ENCODE peak calls at places on chromosomes 16 and 17, in ten cellular contexts. One of them, this sample, is unnamed.

GRCh38 chr16:78829280-78829679 is 729.8 kb downstream of the WWOX start:
- DNase-seq in activated naive CD8-positive, alpha-beta T cell treated with anti-CD3 and anti-CD28 coated beads for 36 hours: no peak
- DNase-seq in NCI-H510A: no peak
- DNase-seq in NCI-H524: no peak
- DNase-seq in Peyer's patch: no peak
- DNase-seq in ELR: no peak
- DNase-seq in activated naive CD4-positive, alpha-beta T cell treated with anti-CD3 and anti-CD28 coated beads for 36 hours: no peak
- DNase-seq in osteocyte: no peak
- DNase-seq in stimulated activated CD4-positive, alpha-beta T cell treated with anti-CD3 and anti-CD28 coated beads, Interleukin-15, amount 100 ng/mL, for 1 hour: no peak
- DNase-seq in globus pallidus: no peak
- DNase-seq in this sample: no peak

GRCh38 chr16:85522842-85523601 is 90.1 kb upstream of the GSE1 start:
- DNase-seq in activated naive CD8-positive, alpha-beta T cell treated with anti-CD3 and anti-CD28 coated beads for 36 hours: no peak
- DNase-seq in NCI-H524: peak; percentile 92
- DNase-seq in Peyer's patch: no peak
- DNase-seq in osteocyte: no peak
- DNase-seq in stimulated activated CD4-positive, alpha-beta T cell treated with anti-CD3 and anti-CD28 coated beads, Interleukin-15, amount 100 ng/mL, for 1 hour: no peak
- DNase-seq in ELR: peak; percentile 26
- DNase-seq in globus pallidus: no peak
- DNase-seq in activated naive CD4-positive, alpha-beta T cell treated with anti-CD3 and anti-CD28 coated beads for 36 hours: no peak
- DNase-seq in NCI-H510A: no peak
- DNase-seq in this sample: peak; percentile 14

GRCh38 chr16:1906052-1906845 is 12.0 kb downstream of the HS3ST6 start:
- DNase-seq in NCI-H510A: no peak
- DNase-seq in activated naive CD4-positive, alpha-beta T cell treated with anti-CD3 and anti-CD28 coated beads for 36 hours: no peak
- DNase-seq in globus pallidus: no peak
- DNase-seq in stimulated activated CD4-positive, alpha-beta T cell treated with anti-CD3 and anti-CD28 coated beads, Interleukin-15, amount 100 ng/mL, for 1 hour: no peak
- DNase-seq in activated naive CD8-positive, alpha-beta T cell treated with anti-CD3 and anti-CD28 coated beads for 36 hours: no peak
- DNase-seq in Peyer's patch: no peak
- DNase-seq in ELR: no peak
- DNase-seq in NCI-H524: no peak
- DNase-seq in osteocyte: no peak
- DNase-seq in this sample: no peak

GRCh38 chr16:66503030-66503429 is 46.9 kb downstream of the TK2 start:
- DNase-seq in ELR: no peak
- DNase-seq in NCI-H524: no peak
- DNase-seq in activated naive CD8-positive, alpha-beta T cell treated with anti-CD3 and anti-CD28 coated beads for 36 hours: no peak
- DNase-seq in stimulated activated CD4-positive, alpha-beta T cell treated with anti-CD3 and anti-CD28 coated beads, Interleukin-15, amount 100 ng/mL, for 1 hour: no peak
- DNase-seq in osteocyte: no peak
- DNase-seq in globus pallidus: peak; percentile 57
- DNase-seq in activated naive CD4-positive, alpha-beta T cell treated with anti-CD3 and anti-CD28 coated beads for 36 hours: no peak
- DNase-seq in NCI-H510A: no peak
- DNase-seq in Peyer's patch: peak; percentile 45
- DNase-seq in this sample: no peak

GRCh38 chr16:11349599-11350276 is 4.5 kb downstream of the RMI2 start:
- DNase-seq in NCI-H524: no peak
- DNase-seq in Peyer's patch: peak; percentile 61
- DNase-seq in ELR: peak; percentile 71
- DNase-seq in activated naive CD4-positive, alpha-beta T cell treated with anti-CD3 and anti-CD28 coated beads for 36 hours: no peak
- DNase-seq in stimulated activated CD4-positive, alpha-beta T cell treated with anti-CD3 and anti-CD28 coated beads, Interleukin-15, amount 100 ng/mL, for 1 hour: no peak
- DNase-seq in globus pallidus: peak; percentile 57
- DNase-seq in activated naive CD8-positive, alpha-beta T cell treated with anti-CD3 and anti-CD28 coated beads for 36 hours: no peak
- DNase-seq in NCI-H510A: no peak
- DNase-seq in osteocyte: no peak
- DNase-seq in this sample: peak; percentile 63

GRCh38 chr16:81446318-81447275 is 2.0 kb downstream of the CMIP start:
- DNase-seq in osteocyte: no peak
- DNase-seq in Peyer's patch: peak; percentile 75
- DNase-seq in stimulated activated CD4-positive, alpha-beta T cell treated with anti-CD3 and anti-CD28 coated beads, Interleukin-15, amount 100 ng/mL, for 1 hour: no peak
- DNase-seq in activated naive CD4-positive, alpha-beta T cell treated with anti-CD3 and anti-CD28 coated beads for 36 hours: peak; percentile 59
- DNase-seq in globus pallidus: no peak
- DNase-seq in NCI-H510A: no peak
- DNase-seq in NCI-H524: no peak
- DNase-seq in activated naive CD8-positive, alpha-beta T cell treated with anti-CD3 and anti-CD28 coated beads for 36 hours: peak; percentile 29
- DNase-seq in ELR: peak; percentile 73
- DNase-seq in this sample: peak; percentile 41

GRCh38 chr17:38528101-38528500 is 77.7 kb downstream of the SRCIN1 start:
- DNase-seq in ELR: no peak
- DNase-seq in globus pallidus: no peak
- DNase-seq in NCI-H524: peak; percentile 48
- DNase-seq in NCI-H510A: no peak
- DNase-seq in Peyer's patch: no peak
- DNase-seq in osteocyte: no peak
- DNase-seq in stimulated activated CD4-positive, alpha-beta T cell treated with anti-CD3 and anti-CD28 coated beads, Interleukin-15, amount 100 ng/mL, for 1 hour: no peak
- DNase-seq in activated naive CD8-positive, alpha-beta T cell treated with anti-CD3 and anti-CD28 coated beads for 36 hours: no peak
- DNase-seq in activated naive CD4-positive, alpha-beta T cell treated with anti-CD3 and anti-CD28 coated beads for 36 hours: no peak
- DNase-seq in this sample: no peak

GRCh38 chr17:64778367-64779290 is 116.5 kb upstream of the SMURF2 start:
- DNase-seq in globus pallidus: no peak
- DNase-seq in stimulated activated CD4-positive, alpha-beta T cell treated with anti-CD3 and anti-CD28 coated beads, Interleukin-15, amount 100 ng/mL, for 1 hour: no peak
- DNase-seq in ELR: no peak
- DNase-seq in Peyer's patch: peak; percentile 66
- DNase-seq in activated naive CD8-positive, alpha-beta T cell treated with anti-CD3 and anti-CD28 coated beads for 36 hours: peak; percentile 57
- DNase-seq in NCI-H510A: peak; percentile 14
- DNase-seq in osteocyte: no peak
- DNase-seq in NCI-H524: no peak
- DNase-seq in activated naive CD4-positive, alpha-beta T cell treated with anti-CD3 and anti-CD28 coated beads for 36 hours: no peak
- DNase-seq in this sample: no peak

GRCh38 chr17:63178530-63178929 is 212.5 kb downstream of the TANC2 start:
- DNase-seq in globus pallidus: no peak
- DNase-seq in osteocyte: no peak
- DNase-seq in stimulated activated CD4-positive, alpha-beta T cell treated with anti-CD3 and anti-CD28 coated beads, Interleukin-15, amount 100 ng/mL, for 1 hour: no peak
- DNase-seq in NCI-H510A: no peak
- DNase-seq in ELR: peak; percentile 53
- DNase-seq in NCI-H524: no peak
- DNase-seq in activated naive CD4-positive, alpha-beta T cell treated with anti-CD3 and anti-CD28 coated beads for 36 hours: no peak
- DNase-seq in activated naive CD8-positive, alpha-beta T cell treated with anti-CD3 and anti-CD28 coated beads for 36 hours: no peak
- DNase-seq in Peyer's patch: no peak
- DNase-seq in this sample: peak; percentile 61

GRCh38 chr17:1986783-1987451 is 38.2 kb downstream of the RTN4RL1 start:
- DNase-seq in Peyer's patch: no peak
- DNase-seq in NCI-H510A: no peak
- DNase-seq in stimulated activated CD4-positive, alpha-beta T cell treated with anti-CD3 and anti-CD28 coated beads, Interleukin-15, amount 100 ng/mL, for 1 hour: no peak
- DNase-seq in osteocyte: no peak
- DNase-seq in globus pallidus: no peak
- DNase-seq in activated naive CD8-positive, alpha-beta T cell treated with anti-CD3 and anti-CD28 coated beads for 36 hours: no peak
- DNase-seq in activated naive CD4-positive, alpha-beta T cell treated with anti-CD3 and anti-CD28 coated beads for 36 hours: no peak
- DNase-seq in NCI-H524: no peak
- DNase-seq in ELR: no peak
- DNase-seq in this sample: no peak

GRCh38 chr17:26774291-26775218 is 519.4 kb upstream of the WSB1 start:
- DNase-seq in osteocyte: no peak
- DNase-seq in NCI-H510A: no peak
- DNase-seq in globus pallidus: no peak
- DNase-seq in NCI-H524: no peak
- DNase-seq in Peyer's patch: no peak
- DNase-seq in activated naive CD4-positive, alpha-beta T cell treated with anti-CD3 and anti-CD28 coated beads for 36 hours: no peak
- DNase-seq in stimulated activated CD4-positive, alpha-beta T cell treated with anti-CD3 and anti-CD28 coated beads, Interleukin-15, amount 100 ng/mL, for 1 hour: no peak
- DNase-seq in activated naive CD8-positive, alpha-beta T cell treated with anti-CD3 and anti-CD28 coated beads for 36 hours: no peak
- DNase-seq in ELR: no peak
- DNase-seq in this sample: no peak

GRCh38 chr17:63250830-63251229 is 195.3 kb downstream of the CYB561 start:
- DNase-seq in activated naive CD4-positive, alpha-beta T cell treated with anti-CD3 and anti-CD28 coated beads for 36 hours: no peak
- DNase-seq in Peyer's patch: no peak
- DNase-seq in globus pallidus: no peak
- DNase-seq in activated naive CD8-positive, alpha-beta T cell treated with anti-CD3 and anti-CD28 coated beads for 36 hours: no peak
- DNase-seq in NCI-H524: no peak
- DNase-seq in osteocyte: no peak
- DNase-seq in stimulated activated CD4-positive, alpha-beta T cell treated with anti-CD3 and anti-CD28 coated beads, Interleukin-15, amount 100 ng/mL, for 1 hour: no peak
- DNase-seq in NCI-H510A: no peak
- DNase-seq in ELR: no peak
- DNase-seq in this sample: peak; percentile 22

GRCh38 chr17:44363613-44364159 is at the start of gene FAM171A2:
- DNase-seq in NCI-H524: peak; percentile 35
- DNase-seq in osteocyte: peak; percentile 92
- DNase-seq in activated naive CD4-positive, alpha-beta T cell treated with anti-CD3 and anti-CD28 coated beads for 36 hours: peak; percentile 66
- DNase-seq in globus pallidus: no peak
- DNase-seq in ELR: peak; percentile 76
- DNase-seq in NCI-H510A: peak; percentile 64
- DNase-seq in Peyer's patch: no peak
- DNase-seq in stimulated activated CD4-positive, alpha-beta T cell treated with anti-CD3 and anti-CD28 coated beads, Interleukin-15, amount 100 ng/mL, for 1 hour: peak; percentile 60
- DNase-seq in activated naive CD8-positive, alpha-beta T cell treated with anti-CD3 and anti-CD28 coated beads for 36 hours: peak; percentile 83
- DNase-seq in this sample: no peak

GRCh38 chr17:34408439-34408838 is 45.4 kb upstream of the CCL1 start:
- DNase-seq in Peyer's patch: no peak
- DNase-seq in ELR: no peak
- DNase-seq in NCI-H510A: no peak
- DNase-seq in activated naive CD8-positive, alpha-beta T cell treated with anti-CD3 and anti-CD28 coated beads for 36 hours: no peak
- DNase-seq in activated naive CD4-positive, alpha-beta T cell treated with anti-CD3 and anti-CD28 coated beads for 36 hours: no peak
- DNase-seq in stimulated activated CD4-positive, alpha-beta T cell treated with anti-CD3 and anti-CD28 coated beads, Interleukin-15, amount 100 ng/mL, for 1 hour: no peak
- DNase-seq in NCI-H524: no peak
- DNase-seq in osteocyte: no peak
- DNase-seq in globus pallidus: no peak
- DNase-seq in this sample: no peak

GRCh38 chr16:12646490-12647274 is 157.0 kb downstream of the CPPED1 start:
- DNase-seq in Peyer's patch: no peak
- DNase-seq in activated naive CD4-positive, alpha-beta T cell treated with anti-CD3 and anti-CD28 coated beads for 36 hours: peak; percentile 53
- DNase-seq in stimulated activated CD4-positive, alpha-beta T cell treated with anti-CD3 and anti-CD28 coated beads, Interleukin-15, amount 100 ng/mL, for 1 hour: peak; percentile 19
- DNase-seq in NCI-H524: no peak
- DNase-seq in globus pallidus: peak; percentile 79
- DNase-seq in ELR: peak; percentile 17
- DNase-seq in activated naive CD8-positive, alpha-beta T cell treated with anti-CD3 and anti-CD28 coated beads for 36 hours: peak; percentile 47
- DNase-seq in osteocyte: no peak
- DNase-seq in NCI-H510A: no peak
- DNase-seq in this sample: peak; percentile 6

GRCh38 chr17:78991906-78992532 is 12.3 kb upstream of the LGALS3BP start:
- DNase-seq in stimulated activated CD4-positive, alpha-beta T cell treated with anti-CD3 and anti-CD28 coated beads, Interleukin-15, amount 100 ng/mL, for 1 hour: no peak
- DNase-seq in activated naive CD8-positive, alpha-beta T cell treated with anti-CD3 and anti-CD28 coated beads for 36 hours: no peak
- DNase-seq in Peyer's patch: peak; percentile 34
- DNase-seq in NCI-H524: no peak
- DNase-seq in osteocyte: no peak
- DNase-seq in activated naive CD4-positive, alpha-beta T cell treated with anti-CD3 and anti-CD28 coated beads for 36 hours: no peak
- DNase-seq in ELR: no peak
- DNase-seq in NCI-H510A: no peak
- DNase-seq in globus pallidus: no peak
- DNase-seq in this sample: no peak

GRCh38 chr16:22313876-22314470 is 16.8 kb downstream of the POLR3E start:
- DNase-seq in NCI-H510A: no peak
- DNase-seq in stimulated activated CD4-positive, alpha-beta T cell treated with anti-CD3 and anti-CD28 coated beads, Interleukin-15, amount 100 ng/mL, for 1 hour: no peak
- DNase-seq in ELR: no peak
- DNase-seq in NCI-H524: no peak
- DNase-seq in globus pallidus: no peak
- DNase-seq in activated naive CD4-positive, alpha-beta T cell treated with anti-CD3 and anti-CD28 coated beads for 36 hours: no peak
- DNase-seq in osteocyte: no peak
- DNase-seq in Peyer's patch: peak; percentile 32
- DNase-seq in activated naive CD8-positive, alpha-beta T cell treated with anti-CD3 and anti-CD28 coated beads for 36 hours: no peak
- DNase-seq in this sample: no peak

GRCh38 chr17:29179232-29180036 is 764 bp downstream of the MYO18A start:
- DNase-seq in activated naive CD8-positive, alpha-beta T cell treated with anti-CD3 and anti-CD28 coated beads for 36 hours: no peak
- DNase-seq in ELR: peak; percentile 60
- DNase-seq in globus pallidus: no peak
- DNase-seq in osteocyte: no peak
- DNase-seq in activated naive CD4-positive, alpha-beta T cell treated with anti-CD3 and anti-CD28 coated beads for 36 hours: no peak
- DNase-seq in NCI-H524: peak; percentile 94
- DNase-seq in stimulated activated CD4-positive, alpha-beta T cell treated with anti-CD3 and anti-CD28 coated beads, Interleukin-15, amount 100 ng/mL, for 1 hour: no peak
- DNase-seq in Peyer's patch: peak; percentile 86
- DNase-seq in NCI-H510A: peak; percentile 27
- DNase-seq in this sample: no peak

GRCh38 chr16:49951568-49952195 is 73.3 kb upstream of the CNEP1R1 start:
- DNase-seq in globus pallidus: no peak
- DNase-seq in ELR: no peak
- DNase-seq in activated naive CD8-positive, alpha-beta T cell treated with anti-CD3 and anti-CD28 coated beads for 36 hours: no peak
- DNase-seq in activated naive CD4-positive, alpha-beta T cell treated with anti-CD3 and anti-CD28 coated beads for 36 hours: no peak
- DNase-seq in NCI-H510A: no peak
- DNase-seq in Peyer's patch: no peak
- DNase-seq in stimulated activated CD4-positive, alpha-beta T cell treated with anti-CD3 and anti-CD28 coated beads, Interleukin-15, amount 100 ng/mL, for 1 hour: no peak
- DNase-seq in NCI-H524: no peak
- DNase-seq in osteocyte: no peak
- DNase-seq in this sample: no peak

GRCh38 chr17:3879591-3880417 is 13.0 kb downstream of the CAMKK1 start:
- DNase-seq in activated naive CD4-positive, alpha-beta T cell treated with anti-CD3 and anti-CD28 coated beads for 36 hours: no peak
- DNase-seq in osteocyte: no peak
- DNase-seq in stimulated activated CD4-positive, alpha-beta T cell treated with anti-CD3 and anti-CD28 coated beads, Interleukin-15, amount 100 ng/mL, for 1 hour: no peak
- DNase-seq in globus pallidus: no peak
- DNase-seq in ELR: no peak
- DNase-seq in NCI-H510A: no peak
- DNase-seq in NCI-H524: peak; percentile 58
- DNase-seq in activated naive CD8-positive, alpha-beta T cell treated with anti-CD3 and anti-CD28 coated beads for 36 hours: no peak
- DNase-seq in Peyer's patch: peak; percentile 83
- DNase-seq in this sample: no peak

GRCh38 chr16:64311241-64311640 is 810.6 kb downstream of the CDH11 start:
- DNase-seq in globus pallidus: no peak
- DNase-seq in activated naive CD4-positive, alpha-beta T cell treated with anti-CD3 and anti-CD28 coated beads for 36 hours: no peak
- DNase-seq in activated naive CD8-positive, alpha-beta T cell treated with anti-CD3 and anti-CD28 coated beads for 36 hours: no peak
- DNase-seq in osteocyte: no peak
- DNase-seq in ELR: no peak
- DNase-seq in stimulated activated CD4-positive, alpha-beta T cell treated with anti-CD3 and anti-CD28 coated beads, Interleukin-15, amount 100 ng/mL, for 1 hour: no peak
- DNase-seq in Peyer's patch: no peak
- DNase-seq in NCI-H524: no peak
- DNase-seq in NCI-H510A: no peak
- DNase-seq in this sample: peak; percentile 37

GRCh38 chr17:31511176-31511540 is 119.7 kb downstream of the RAB11FIP4 start:
- DNase-seq in NCI-H524: no peak
- DNase-seq in globus pallidus: peak; percentile 62
- DNase-seq in osteocyte: no peak
- DNase-seq in Peyer's patch: no peak
- DNase-seq in ELR: no peak
- DNase-seq in stimulated activated CD4-positive, alpha-beta T cell treated with anti-CD3 and anti-CD28 coated beads, Interleukin-15, amount 100 ng/mL, for 1 hour: no peak
- DNase-seq in activated naive CD4-positive, alpha-beta T cell treated with anti-CD3 and anti-CD28 coated beads for 36 hours: no peak
- DNase-seq in activated naive CD8-positive, alpha-beta T cell treated with anti-CD3 and anti-CD28 coated beads for 36 hours: no peak
- DNase-seq in NCI-H510A: no peak
- DNase-seq in this sample: no peak

GRCh38 chr17:58338907-58339774 is 10.5 kb upstream of the TSPOAP1 start:
- DNase-seq in stimulated activated CD4-positive, alpha-beta T cell treated with anti-CD3 and anti-CD28 coated beads, Interleukin-15, amount 100 ng/mL, for 1 hour: no peak
- DNase-seq in NCI-H510A: no peak
- DNase-seq in globus pallidus: no peak
- DNase-seq in osteocyte: no peak
- DNase-seq in NCI-H524: no peak
- DNase-seq in activated naive CD4-positive, alpha-beta T cell treated with anti-CD3 and anti-CD28 coated beads for 36 hours: peak; percentile 92
- DNase-seq in ELR: peak; percentile 86
- DNase-seq in Peyer's patch: peak; percentile 87
- DNase-seq in activated naive CD8-positive, alpha-beta T cell treated with anti-CD3 and anti-CD28 coated beads for 36 hours: peak; percentile 83
- DNase-seq in this sample: peak; percentile 68

GRCh38 chr17:44970136-44970737 is 2.1 kb upstream of the C1QL1 start:
- DNase-seq in NCI-H524: no peak
- DNase-seq in stimulated activated CD4-positive, alpha-beta T cell treated with anti-CD3 and anti-CD28 coated beads, Interleukin-15, amount 100 ng/mL, for 1 hour: no peak
- DNase-seq in activated naive CD8-positive, alpha-beta T cell treated with anti-CD3 and anti-CD28 coated beads for 36 hours: peak; percentile 60
- DNase-seq in NCI-H510A: no peak
- DNase-seq in osteocyte: no peak
- DNase-seq in globus pallidus: no peak
- DNase-seq in ELR: peak; percentile 43
- DNase-seq in activated naive CD4-positive, alpha-beta T cell treated with anti-CD3 and anti-CD28 coated beads for 36 hours: peak; percentile 65
- DNase-seq in Peyer's patch: no peak
- DNase-seq in this sample: peak; percentile 20

GRCh38 chr16:11909653-11910551 is 5.9 kb downstream of the GSPT1 start:
- DNase-seq in activated naive CD8-positive, alpha-beta T cell treated with anti-CD3 and anti-CD28 coated beads for 36 hours: no peak
- DNase-seq in Peyer's patch: no peak
- DNase-seq in activated naive CD4-positive, alpha-beta T cell treated with anti-CD3 and anti-CD28 coated beads for 36 hours: no peak
- DNase-seq in ELR: no peak
- DNase-seq in globus pallidus: no peak
- DNase-seq in osteocyte: no peak
- DNase-seq in NCI-H510A: no peak
- DNase-seq in stimulated activated CD4-positive, alpha-beta T cell treated with anti-CD3 and anti-CD28 coated beads, Interleukin-15, amount 100 ng/mL, for 1 hour: no peak
- DNase-seq in NCI-H524: no peak
- DNase-seq in this sample: peak; percentile 78

GRCh38 chr16:2690852-2691251 is 8.5 kb downstream of the KCTD5 start:
- DNase-seq in Peyer's patch: no peak
- DNase-seq in ELR: no peak
- DNase-seq in globus pallidus: no peak
- DNase-seq in activated naive CD8-positive, alpha-beta T cell treated with anti-CD3 and anti-CD28 coated beads for 36 hours: no peak
- DNase-seq in NCI-H510A: no peak
- DNase-seq in NCI-H524: no peak
- DNase-seq in activated naive CD4-positive, alpha-beta T cell treated with anti-CD3 and anti-CD28 coated beads for 36 hours: no peak
- DNase-seq in osteocyte: no peak
- DNase-seq in stimulated activated CD4-positive, alpha-beta T cell treated with anti-CD3 and anti-CD28 coated beads, Interleukin-15, amount 100 ng/mL, for 1 hour: no peak
- DNase-seq in this sample: no peak

GRCh38 chr16:28910046-28911031 is 14.7 kb downstream of the RABEP2 start:
- DNase-seq in NCI-H510A: peak; percentile 67
- DNase-seq in Peyer's patch: peak; percentile 71
- DNase-seq in activated naive CD4-positive, alpha-beta T cell treated with anti-CD3 and anti-CD28 coated beads for 36 hours: peak; percentile 23
- DNase-seq in ELR: peak; percentile 47
- DNase-seq in osteocyte: no peak
- DNase-seq in stimulated activated CD4-positive, alpha-beta T cell treated with anti-CD3 and anti-CD28 coated beads, Interleukin-15, amount 100 ng/mL, for 1 hour: no peak
- DNase-seq in globus pallidus: no peak
- DNase-seq in activated naive CD8-positive, alpha-beta T cell treated with anti-CD3 and anti-CD28 coated beads for 36 hours: no peak
- DNase-seq in NCI-H524: peak; percentile 19
- DNase-seq in this sample: no peak

GRCh38 chr16:74320707-74321106 is 24.1 kb downstream of the PSMD7 start:
- DNase-seq in Peyer's patch: no peak
- DNase-seq in ELR: no peak
- DNase-seq in activated naive CD8-positive, alpha-beta T cell treated with anti-CD3 and anti-CD28 coated beads for 36 hours: no peak
- DNase-seq in globus pallidus: no peak
- DNase-seq in NCI-H524: no peak
- DNase-seq in activated naive CD4-positive, alpha-beta T cell treated with anti-CD3 and anti-CD28 coated beads for 36 hours: no peak
- DNase-seq in osteocyte: no peak
- DNase-seq in stimulated activated CD4-positive, alpha-beta T cell treated with anti-CD3 and anti-CD28 coated beads, Interleukin-15, amount 100 ng/mL, for 1 hour: no peak
- DNase-seq in NCI-H510A: no peak
- DNase-seq in this sample: no peak

This sample was measured in astrocyte.